ENCODE peak calls at places on chromosomes 11 and 22, in six cellular contexts. One of them, this sample, is unnamed.

GRCh38 chr11:14566331-14567063 is 46.3 kb upstream of the PSMA1 start:
- DNase-seq in ovary: no peak
- DNase-seq in brain microvascular endothelial cell: no peak
- DNase-seq in H1: no peak
- DNase-seq in bronchial epithelial cell: no peak
- DNase-seq in testis: no peak
- DNase-seq in this sample: no peak

GRCh38 chr11:6655790-6656580 is at the start of gene DCHS1:
- DNase-seq in ovary: peak
- DNase-seq in brain microvascular endothelial cell: no peak
- DNase-seq in H1: no peak
- DNase-seq in bronchial epithelial cell: no peak
- DNase-seq in testis: no peak
- DNase-seq in this sample: no peak

GRCh38 chr11:67997460-67997921 is 6.4 kb downstream of the UNC93B1 start:
- DNase-seq in ovary: no peak
- DNase-seq in brain microvascular endothelial cell: no peak
- DNase-seq in H1: no peak
- DNase-seq in bronchial epithelial cell: no peak
- DNase-seq in testis: no peak
- DNase-seq in this sample: no peak

GRCh38 chr11:103862049-103862826 is 174.2 kb upstream of the DDI1 start:
- DNase-seq in ovary: no peak
- DNase-seq in brain microvascular endothelial cell: no peak
- DNase-seq in H1: no peak
- DNase-seq in bronchial epithelial cell: no peak
- DNase-seq in testis: no peak
- DNase-seq in this sample: no peak

GRCh38 chr11:127610787-127611186 is 610.2 kb upstream of the KIRREL3 start:
- DNase-seq in ovary: no peak
- DNase-seq in brain microvascular endothelial cell: no peak
- DNase-seq in H1: no peak
- DNase-seq in bronchial epithelial cell: no peak
- DNase-seq in testis: no peak
- DNase-seq in this sample: no peak

GRCh38 chr11:46635557-46636139 is 18.3 kb downstream of the ATG13 start:
- DNase-seq in ovary: no peak
- DNase-seq in brain microvascular endothelial cell: no peak
- DNase-seq in H1: no peak
- DNase-seq in bronchial epithelial cell: no peak
- DNase-seq in testis: no peak
- DNase-seq in this sample: no peak

GRCh38 chr11:62958547-62959071 is 26.2 kb downstream of the SLC22A6 start:
- DNase-seq in ovary: peak
- DNase-seq in brain microvascular endothelial cell: peak
- DNase-seq in H1: no peak
- DNase-seq in bronchial epithelial cell: peak
- DNase-seq in testis: no peak
- DNase-seq in this sample: no peak

GRCh38 chr22:29521526-29521925 is 32.0 kb downstream of the THOC5 start:
- DNase-seq in ovary: no peak
- DNase-seq in brain microvascular endothelial cell: no peak
- DNase-seq in H1: no peak
- DNase-seq in bronchial epithelial cell: no peak
- DNase-seq in testis: no peak
- DNase-seq in this sample: no peak

GRCh38 chr22:22060200-22061084 is 77.9 kb upstream of the TOP3B start:
- DNase-seq in ovary: peak
- DNase-seq in brain microvascular endothelial cell: peak
- DNase-seq in H1: peak
- DNase-seq in bronchial epithelial cell: peak
- DNase-seq in testis: peak
- DNase-seq in this sample: no peak

GRCh38 chr11:125956371-125956770 is 10.5 kb downstream of the VSIG10L2 start:
- DNase-seq in ovary: peak
- DNase-seq in brain microvascular endothelial cell: no peak
- DNase-seq in H1: no peak
- DNase-seq in bronchial epithelial cell: peak
- DNase-seq in testis: no peak
- DNase-seq in this sample: no peak

GRCh38 chr11:67269401-67270255 is 3.4 kb downstream of the GRK2 start:
- DNase-seq in ovary: no peak
- DNase-seq in brain microvascular endothelial cell: no peak
- DNase-seq in H1: no peak
- DNase-seq in bronchial epithelial cell: no peak
- DNase-seq in testis: no peak
- DNase-seq in this sample: no peak

GRCh38 chr11:62004473-62004872 is 37.0 kb upstream of the FTH1 start:
- DNase-seq in ovary: no peak
- DNase-seq in brain microvascular endothelial cell: peak
- DNase-seq in H1: no peak
- DNase-seq in bronchial epithelial cell: no peak
- DNase-seq in testis: peak
- DNase-seq in this sample: peak

DNA sequence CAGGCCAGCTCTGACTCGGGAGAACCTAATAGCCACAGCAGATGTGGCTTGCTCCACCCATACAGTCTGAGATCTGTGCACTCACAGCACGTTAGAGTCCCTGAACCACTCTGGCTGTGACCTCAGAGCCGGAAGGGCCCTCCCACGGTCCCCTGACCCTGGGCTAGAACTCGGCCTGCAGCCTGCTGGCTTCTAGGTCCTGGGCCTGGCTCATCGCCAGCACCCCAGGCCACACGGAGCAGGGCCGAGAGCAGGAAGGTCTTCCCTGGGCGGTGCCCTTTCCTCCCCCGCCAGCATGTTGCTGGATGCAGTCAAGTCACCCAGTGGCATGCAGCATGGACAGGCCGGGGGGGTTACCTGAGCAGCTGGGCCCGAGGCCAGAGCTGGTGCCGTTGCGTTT is 35.3 kb upstream of the TTLL12 start:
- DNase-seq in ovary: no peak
- DNase-seq in brain microvascular endothelial cell: no peak
- DNase-seq in H1: no peak
- DNase-seq in bronchial epithelial cell: no peak
- DNase-seq in testis: peak
- DNase-seq in this sample: no peak
- H3K4me3 ChIP-seq in ovary: no peak
- H3K4me3 ChIP-seq in brain microvascular endothelial cell: no peak
- H3K4me3 ChIP-seq in H1: no peak
- H3K4me3 ChIP-seq in bronchial epithelial cell: no peak
- H3K4me3 ChIP-seq in testis: no peak
- H3K4me3 ChIP-seq in this sample: no peak

DNA sequence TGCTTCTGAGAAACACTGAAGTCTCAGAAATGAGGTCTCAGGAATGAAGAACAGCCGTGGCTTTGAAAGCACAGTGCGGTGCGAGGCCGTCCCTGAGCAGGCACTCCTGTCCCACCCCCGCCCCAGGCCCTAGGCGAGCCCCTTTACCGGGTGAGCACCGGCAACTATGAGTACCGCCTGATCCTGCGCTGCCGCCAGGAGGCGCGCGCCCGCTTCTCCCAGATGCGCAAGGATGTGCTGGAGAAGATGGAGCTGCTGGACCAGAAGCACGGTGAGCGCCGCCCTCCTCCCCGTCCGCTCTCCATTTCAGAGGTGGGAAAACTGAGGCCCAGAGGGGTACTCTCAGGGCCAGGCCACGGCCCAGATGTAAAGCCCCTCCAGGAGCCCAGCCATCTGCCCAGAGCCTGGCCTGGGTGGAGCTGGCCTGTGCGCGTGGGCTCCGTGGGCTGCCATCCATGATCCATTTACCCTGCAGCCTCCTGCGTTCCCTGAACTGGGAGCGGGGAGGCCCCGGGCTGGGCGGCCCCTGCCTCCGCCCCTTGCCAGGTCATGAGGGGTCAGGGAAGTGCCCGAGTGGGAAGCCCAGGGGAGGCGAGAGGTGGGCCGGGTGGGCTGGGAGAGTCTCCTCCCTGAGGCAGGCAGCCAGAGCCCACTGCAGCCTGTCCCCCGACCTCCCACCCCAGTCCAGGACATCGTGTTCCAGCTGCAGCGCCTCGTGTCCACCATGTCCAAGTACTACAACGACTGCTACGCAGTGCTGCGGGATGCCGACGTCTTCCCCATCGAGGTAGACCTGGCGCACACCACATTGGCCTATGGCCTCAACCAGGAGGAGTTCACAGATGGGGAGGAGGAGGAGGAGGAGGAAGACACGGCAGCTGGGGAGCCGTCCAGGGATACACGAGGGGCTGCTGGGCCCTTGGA is 9.5 kb downstream of the SLC16A8 start:
- DNase-seq in ovary: no peak
- DNase-seq in brain microvascular endothelial cell: no peak
- DNase-seq in H1: no peak
- DNase-seq in bronchial epithelial cell: no peak
- DNase-seq in testis: peak
- DNase-seq in this sample: no peak
- TF ChIP-seq CTCF in ovary: no peak
- TF ChIP-seq CTCF in brain microvascular endothelial cell: peak
- TF ChIP-seq CTCF in H1: peak
- TF ChIP-seq CTCF in bronchial epithelial cell: no peak
- TF ChIP-seq CTCF in testis: peak
- TF ChIP-seq CTCF in this sample: no peak

DNA sequence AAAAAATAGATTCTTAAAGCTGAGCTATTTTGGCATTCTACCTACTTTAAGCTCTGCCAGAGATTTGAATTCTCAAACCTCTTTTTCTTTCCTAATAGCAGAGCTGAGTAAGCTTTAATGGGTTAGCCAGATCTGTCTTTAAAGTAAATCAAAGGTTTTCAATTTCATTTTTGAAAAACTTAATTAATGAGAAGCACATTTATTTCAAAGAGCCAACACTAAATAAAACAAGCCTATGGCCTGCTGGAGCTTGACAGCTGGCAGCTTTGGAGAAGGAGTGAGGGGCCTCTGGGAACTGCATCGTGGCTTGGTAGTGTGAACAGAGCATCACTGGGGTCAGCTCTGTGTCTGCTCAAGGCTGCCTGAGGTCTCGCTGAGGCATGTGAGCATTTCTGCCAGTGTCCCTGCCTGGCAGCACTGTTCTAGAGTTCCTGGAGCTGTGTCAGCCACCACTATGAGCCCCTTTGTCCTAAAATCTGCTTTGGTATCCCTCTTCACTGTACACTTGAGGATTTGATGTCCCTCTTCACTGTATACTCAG is 50.4 kb upstream of the PRSS23 start:
- DNase-seq in ovary: no peak
- DNase-seq in brain microvascular endothelial cell: no peak
- DNase-seq in H1: no peak
- DNase-seq in bronchial epithelial cell: no peak
- DNase-seq in testis: no peak
- DNase-seq in this sample: no peak
- H3K4me3 ChIP-seq in ovary: no peak
- H3K4me3 ChIP-seq in brain microvascular endothelial cell: no peak
- H3K4me3 ChIP-seq in H1: no peak
- H3K4me3 ChIP-seq in bronchial epithelial cell: no peak
- H3K4me3 ChIP-seq in testis: no peak
- H3K4me3 ChIP-seq in this sample: no peak

DNA sequence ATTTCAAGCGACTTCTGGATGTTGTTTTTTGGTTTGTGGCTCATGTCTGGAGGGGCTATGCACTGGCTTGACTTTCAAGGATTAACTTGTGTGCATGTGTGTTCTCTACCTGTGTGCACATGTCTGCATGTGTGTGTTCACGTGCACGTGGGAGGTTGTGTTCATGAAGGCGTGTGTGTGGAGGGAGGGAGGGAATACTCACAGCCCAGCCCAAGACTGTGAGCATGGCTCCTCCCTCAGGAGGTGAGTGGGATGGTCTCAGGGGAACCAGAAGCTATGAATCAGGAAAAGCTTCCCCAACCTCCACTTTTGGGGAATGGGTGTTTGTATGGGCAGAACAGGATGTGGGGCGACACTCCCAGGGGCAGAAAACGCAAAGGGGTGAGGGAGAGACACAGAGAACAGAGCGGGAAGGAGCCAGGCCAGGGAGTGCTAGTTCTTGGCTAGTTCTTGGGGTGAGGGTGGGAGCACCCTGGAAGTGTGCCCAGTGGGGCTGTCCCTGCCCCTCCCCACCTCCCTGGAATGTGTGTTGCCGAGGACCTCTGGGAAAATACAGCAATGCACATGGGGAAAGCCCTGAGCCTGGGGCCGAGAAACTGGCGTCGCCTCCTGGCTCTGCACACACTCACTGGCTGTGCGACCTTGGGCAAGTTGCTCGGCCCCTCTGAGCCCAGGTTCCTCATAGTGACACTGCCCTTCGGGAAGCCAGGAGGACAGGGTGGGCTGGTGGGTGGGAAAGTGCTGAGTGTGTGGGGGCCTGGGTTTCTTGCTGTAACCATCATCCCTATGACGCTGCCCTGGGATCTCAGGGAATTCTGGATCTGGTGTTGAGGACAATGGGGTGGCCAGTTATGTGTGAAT is 16.9 kb upstream of the ALX4 start:
- DNase-seq in ovary: no peak
- DNase-seq in brain microvascular endothelial cell: no peak
- DNase-seq in H1: no peak
- DNase-seq in bronchial epithelial cell: no peak
- DNase-seq in testis: no peak
- DNase-seq in this sample: no peak
- TF ChIP-seq CTCF in ovary: no peak
- TF ChIP-seq CTCF in brain microvascular endothelial cell: peak
- TF ChIP-seq CTCF in H1: peak
- TF ChIP-seq CTCF in bronchial epithelial cell: no peak
- TF ChIP-seq CTCF in testis: no peak
- TF ChIP-seq CTCF in this sample: peak

GRCh38 chr11:60786811-60787567 is 1.9 kb downstream of the MS4A10 start:
- DNase-seq in ovary: peak
- DNase-seq in brain microvascular endothelial cell: peak
- DNase-seq in H1: no peak
- DNase-seq in bronchial epithelial cell: peak
- DNase-seq in testis: peak
- DNase-seq in this sample: no peak
- H3K4me3 ChIP-seq in ovary: no peak
- H3K4me3 ChIP-seq in brain microvascular endothelial cell: no peak
- H3K4me3 ChIP-seq in H1: no peak
- H3K4me3 ChIP-seq in bronchial epithelial cell: no peak
- H3K4me3 ChIP-seq in testis: no peak
- H3K4me3 ChIP-seq in this sample: no peak

DNA sequence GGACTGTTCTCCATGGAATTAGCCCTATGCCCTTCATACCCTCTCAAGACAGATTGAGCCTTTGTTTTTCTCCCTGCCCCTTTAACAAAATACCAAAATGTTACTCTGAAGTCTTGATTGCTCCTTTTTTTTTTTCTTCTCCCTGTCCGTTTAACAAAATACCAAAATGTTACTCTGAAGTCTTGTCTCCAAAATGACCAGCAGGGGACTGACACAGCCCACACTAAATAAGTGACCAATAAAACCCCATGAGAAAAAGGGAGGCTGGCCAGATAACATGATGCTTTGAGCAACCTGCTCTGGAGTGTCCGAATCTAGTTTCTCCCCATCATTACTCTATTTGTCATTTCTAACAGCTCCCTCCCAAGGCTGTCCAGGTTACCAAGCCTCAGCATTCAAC is 42.6 kb upstream of the SLC1A2 start:
- DNase-seq in ovary: no peak
- DNase-seq in brain microvascular endothelial cell: no peak
- DNase-seq in H1: no peak
- DNase-seq in bronchial epithelial cell: no peak
- DNase-seq in testis: no peak
- DNase-seq in this sample: no peak
- TF ChIP-seq CTCF in ovary: no peak
- TF ChIP-seq CTCF in brain microvascular endothelial cell: no peak
- TF ChIP-seq CTCF in H1: no peak
- TF ChIP-seq CTCF in bronchial epithelial cell: no peak
- TF ChIP-seq CTCF in testis: no peak
- TF ChIP-seq CTCF in this sample: no peak

This sample was measured in AG09309.